ENCODE peak calls at places on chromosomes 4 and X, in seven cellular contexts. One of them, this sample, is unnamed.

GRCh38 chr4:154456240-154456639 is 35.4 kb downstream of the DCHS2 start:
- DNase-seq in AG08396: no peak
- DNase-seq in activated CD4-positive, alpha-beta T cell treated with anti-CD3 and anti-CD28 coated beads, Interleukin-2, amount 10 ng/mL, durations not matched to agents 7 days and 5 days: no peak
- DNase-seq in body of pancreas: no peak
- DNase-seq in amniotic stem cell: no peak
- DNase-seq in pons: no peak
- DNase-seq in activated CD8-positive, alpha-beta T cell treated with anti-CD3 and anti-CD28 coated beads for 36 hours: no peak
- DNase-seq in this sample: no peak

GRCh38 chr4:34486964-34487363 is 1757.3 kb downstream of the ARAP2 start:
- DNase-seq in AG08396: no peak
- DNase-seq in activated CD4-positive, alpha-beta T cell treated with anti-CD3 and anti-CD28 coated beads, Interleukin-2, amount 10 ng/mL, durations not matched to agents 7 days and 5 days: no peak
- DNase-seq in body of pancreas: no peak
- DNase-seq in amniotic stem cell: no peak
- DNase-seq in pons: no peak
- DNase-seq in activated CD8-positive, alpha-beta T cell treated with anti-CD3 and anti-CD28 coated beads for 36 hours: no peak
- DNase-seq in this sample: no peak

GRCh38 chrX:15680401-15680800 is 15.8 kb upstream of the CLTRN start:
- DNase-seq in AG08396: no peak
- DNase-seq in activated CD4-positive, alpha-beta T cell treated with anti-CD3 and anti-CD28 coated beads, Interleukin-2, amount 10 ng/mL, durations not matched to agents 7 days and 5 days: no peak
- DNase-seq in body of pancreas: no peak
- DNase-seq in amniotic stem cell: no peak
- DNase-seq in pons: no peak
- DNase-seq in activated CD8-positive, alpha-beta T cell treated with anti-CD3 and anti-CD28 coated beads for 36 hours: peak; percentile 32
- DNase-seq in this sample: no peak

GRCh38 chr4:186840222-186840701 is 116.6 kb upstream of the FAT1 start:
- DNase-seq in AG08396: peak; percentile 42
- DNase-seq in activated CD4-positive, alpha-beta T cell treated with anti-CD3 and anti-CD28 coated beads, Interleukin-2, amount 10 ng/mL, durations not matched to agents 7 days and 5 days: no peak
- DNase-seq in body of pancreas: no peak
- DNase-seq in amniotic stem cell: no peak
- DNase-seq in pons: no peak
- DNase-seq in activated CD8-positive, alpha-beta T cell treated with anti-CD3 and anti-CD28 coated beads for 36 hours: no peak
- DNase-seq in this sample: no peak

GRCh38 chr4:13309751-13310150 is 174.4 kb downstream of the RAB28 start:
- DNase-seq in AG08396: no peak
- DNase-seq in activated CD4-positive, alpha-beta T cell treated with anti-CD3 and anti-CD28 coated beads, Interleukin-2, amount 10 ng/mL, durations not matched to agents 7 days and 5 days: no peak
- DNase-seq in body of pancreas: no peak
- DNase-seq in amniotic stem cell: no peak
- DNase-seq in pons: no peak
- DNase-seq in activated CD8-positive, alpha-beta T cell treated with anti-CD3 and anti-CD28 coated beads for 36 hours: no peak
- DNase-seq in this sample: no peak

GRCh38 chrX:23826216-23826615 is 43.2 kb downstream of the SAT1 start:
- DNase-seq in AG08396: no peak
- DNase-seq in activated CD4-positive, alpha-beta T cell treated with anti-CD3 and anti-CD28 coated beads, Interleukin-2, amount 10 ng/mL, durations not matched to agents 7 days and 5 days: no peak
- DNase-seq in body of pancreas: no peak
- DNase-seq in amniotic stem cell: no peak
- DNase-seq in pons: no peak
- DNase-seq in activated CD8-positive, alpha-beta T cell treated with anti-CD3 and anti-CD28 coated beads for 36 hours: no peak
- DNase-seq in this sample: no peak

GRCh38 chr4:185470503-185471195 is 884 bp downstream of the CCDC110 start:
- DNase-seq in AG08396: peak; percentile 29
- DNase-seq in activated CD4-positive, alpha-beta T cell treated with anti-CD3 and anti-CD28 coated beads, Interleukin-2, amount 10 ng/mL, durations not matched to agents 7 days and 5 days: no peak
- DNase-seq in body of pancreas: peak; percentile 94
- DNase-seq in amniotic stem cell: peak; percentile 6
- DNase-seq in pons: peak; percentile 69
- DNase-seq in activated CD8-positive, alpha-beta T cell treated with anti-CD3 and anti-CD28 coated beads for 36 hours: peak; percentile 47
- DNase-seq in this sample: peak; percentile 56

GRCh38 chrX:150697641-150698040 is 4.4 kb downstream of the MTMR1 start:
- DNase-seq in AG08396: no peak
- DNase-seq in activated CD4-positive, alpha-beta T cell treated with anti-CD3 and anti-CD28 coated beads, Interleukin-2, amount 10 ng/mL, durations not matched to agents 7 days and 5 days: no peak
- DNase-seq in body of pancreas: no peak
- DNase-seq in amniotic stem cell: no peak
- DNase-seq in pons: no peak
- DNase-seq in activated CD8-positive, alpha-beta T cell treated with anti-CD3 and anti-CD28 coated beads for 36 hours: peak; percentile 55
- DNase-seq in this sample: no peak

GRCh38 chr4:2923678-2924173 is 39.5 kb downstream of the NOP14 start:
- DNase-seq in AG08396: no peak
- DNase-seq in activated CD4-positive, alpha-beta T cell treated with anti-CD3 and anti-CD28 coated beads, Interleukin-2, amount 10 ng/mL, durations not matched to agents 7 days and 5 days: no peak
- DNase-seq in body of pancreas: no peak
- DNase-seq in amniotic stem cell: no peak
- DNase-seq in pons: peak; percentile 34
- DNase-seq in activated CD8-positive, alpha-beta T cell treated with anti-CD3 and anti-CD28 coated beads for 36 hours: no peak
- DNase-seq in this sample: no peak

GRCh38 chr4:129095811-129096454 is at the start of gene C4orf33:
- DNase-seq in AG08396: peak; percentile 73
- DNase-seq in activated CD4-positive, alpha-beta T cell treated with anti-CD3 and anti-CD28 coated beads, Interleukin-2, amount 10 ng/mL, durations not matched to agents 7 days and 5 days: peak; percentile 85
- DNase-seq in body of pancreas: peak; percentile 73
- DNase-seq in amniotic stem cell: peak; percentile 43
- DNase-seq in pons: peak; percentile 90
- DNase-seq in activated CD8-positive, alpha-beta T cell treated with anti-CD3 and anti-CD28 coated beads for 36 hours: peak; percentile 91
- DNase-seq in this sample: peak; percentile 66

GRCh38 chrX:137363559-137363958 is 202.4 kb upstream of the ZIC3 start:
- DNase-seq in AG08396: no peak
- DNase-seq in activated CD4-positive, alpha-beta T cell treated with anti-CD3 and anti-CD28 coated beads, Interleukin-2, amount 10 ng/mL, durations not matched to agents 7 days and 5 days: no peak
- DNase-seq in body of pancreas: no peak
- DNase-seq in amniotic stem cell: no peak
- DNase-seq in pons: no peak
- DNase-seq in activated CD8-positive, alpha-beta T cell treated with anti-CD3 and anti-CD28 coated beads for 36 hours: no peak
- DNase-seq in this sample: no peak

GRCh38 chrX:9420513-9420912 is 44.3 kb upstream of the TBL1X start:
- DNase-seq in AG08396: no peak
- DNase-seq in activated CD4-positive, alpha-beta T cell treated with anti-CD3 and anti-CD28 coated beads, Interleukin-2, amount 10 ng/mL, durations not matched to agents 7 days and 5 days: no peak
- DNase-seq in body of pancreas: no peak
- DNase-seq in amniotic stem cell: no peak
- DNase-seq in pons: no peak
- DNase-seq in activated CD8-positive, alpha-beta T cell treated with anti-CD3 and anti-CD28 coated beads for 36 hours: peak; percentile 14
- DNase-seq in this sample: no peak

GRCh38 chr4:47373174-47373573 is 90.3 kb downstream of the COMMD8 start:
- DNase-seq in AG08396: no peak
- DNase-seq in activated CD4-positive, alpha-beta T cell treated with anti-CD3 and anti-CD28 coated beads, Interleukin-2, amount 10 ng/mL, durations not matched to agents 7 days and 5 days: no peak
- DNase-seq in body of pancreas: no peak
- DNase-seq in amniotic stem cell: no peak
- DNase-seq in pons: no peak
- DNase-seq in activated CD8-positive, alpha-beta T cell treated with anti-CD3 and anti-CD28 coated beads for 36 hours: no peak
- DNase-seq in this sample: no peak

GRCh38 chrX:136183917-136184316 is 36.6 kb downstream of the FHL1 start:
- DNase-seq in AG08396: no peak
- DNase-seq in activated CD4-positive, alpha-beta T cell treated with anti-CD3 and anti-CD28 coated beads, Interleukin-2, amount 10 ng/mL, durations not matched to agents 7 days and 5 days: no peak
- DNase-seq in body of pancreas: no peak
- DNase-seq in amniotic stem cell: no peak
- DNase-seq in pons: no peak
- DNase-seq in activated CD8-positive, alpha-beta T cell treated with anti-CD3 and anti-CD28 coated beads for 36 hours: no peak
- DNase-seq in this sample: no peak

GRCh38 chr4:154049457-154050181 is 260.7 kb upstream of the SFRP2 start:
- DNase-seq in AG08396: no peak
- DNase-seq in activated CD4-positive, alpha-beta T cell treated with anti-CD3 and anti-CD28 coated beads, Interleukin-2, amount 10 ng/mL, durations not matched to agents 7 days and 5 days: no peak
- DNase-seq in body of pancreas: no peak
- DNase-seq in amniotic stem cell: peak; percentile 57
- DNase-seq in pons: no peak
- DNase-seq in activated CD8-positive, alpha-beta T cell treated with anti-CD3 and anti-CD28 coated beads for 36 hours: peak; percentile 16
- DNase-seq in this sample: no peak

This sample was measured in hypothalamus.